ENCODE peak calls at places on chromosomes 3 and 15, in four cellular contexts. E, H, G and L are unnamed samples.

GRCh38 chr3:174162550-174162949 is 696.6 kb upstream of the NAALADL2 start:
- DNase-seq in E (no peak), H (no peak), G (peak; percentile 3), L (no peak)

GRCh38 chr15:34620814-34621213 is 37.4 kb upstream of the GOLGA8B start:
- DNase-seq in E (no peak), G (no peak), H (no peak), L (no peak)

GRCh38 chr15:80264031-80264430 is 12.0 kb upstream of the CTXND1 start:
- DNase-seq in H (no peak), G (peak; percentile 31), E (no peak), L (no peak)

GRCh38 chr15:93466380-93466779 is 377.4 kb upstream of the RGMA start:
- DNase-seq in E (no peak), G (no peak), H (peak; percentile 48), L (peak; percentile 62)

GRCh38 chr3:105758451-105758850 is 110.4 kb downstream of the CBLB start:
- DNase-seq in H (no peak), E (no peak), G (no peak), L (peak; percentile 10)

GRCh38 chr3:79651536-79652065 is 116.2 kb downstream of the ROBO1 start:
- DNase-seq in E (no peak), H (no peak), G (no peak), L (no peak)

GRCh38 chr3:197508511-197508910 is 47.3 kb downstream of the BDH1 start:
- DNase-seq in G (no peak), H (no peak), E (no peak), L (no peak)

GRCh38 chr3:49255112-49255511 is 21.9 kb downstream of the C3orf62 start:
- DNase-seq in G (no peak), E (no peak), H (no peak), L (no peak)

GRCh38 chr3:51393564-51393963 is 2.5 kb downstream of the RBM15B start:
- DNase-seq in H (no peak), E (no peak), G (no peak), L (no peak)

GRCh38 chr3:29557825-29558224 is 277.0 kb downstream of the RBMS3 start:
- DNase-seq in E (no peak), H (no peak), G (no peak), L (no peak)

GRCh38 chr15:96115642-96116041 is 214.9 kb upstream of the NR2F2 start:
- DNase-seq in H (no peak), G (peak; percentile 29), E (no peak), L (no peak)

GRCh38 chr3:17678116-17678741 is 64.2 kb downstream of the TBC1D5 start:
- DNase-seq in H (peak; percentile 4), G (peak; percentile 30), E (no peak), L (no peak)

GRCh38 chr15:85764649-85765277 is 30.0 kb downstream of the KLHL25 start:
- DNase-seq in H (no peak), E (no peak), G (no peak), L (no peak)

GRCh38 chr3:128367221-128367620 is 99.5 kb downstream of the DNAJB8 start:
- DNase-seq in E (no peak), H (no peak), G (no peak), L (no peak)

GRCh38 chr15:71114887-71115566 is at the start of gene THSD4:
- DNase-seq in G (peak; percentile 69), E (peak; percentile 25), H (peak; percentile 76), L (no peak)

GRCh38 chr3:55984631-55985030 is 483.6 kb downstream of the ERC2 start:
- DNase-seq in G (no peak), E (no peak), H (no peak), L (no peak)

GRCh38 chr15:53835309-53835708 is 75.8 kb upstream of the WDR72 start:
- DNase-seq in E (no peak), H (no peak), G (no peak), L (no peak)

GRCh38 chr3:151085227-151085888 is at the start of gene MED12L:
- DNase-seq in G (peak; percentile 70), E (peak; percentile 30), H (no peak), L (peak; percentile 40)

GRCh38 chr15:65277015-65277414 is 9.7 kb downstream of the PARP16 start:
- DNase-seq in H (no peak), E (no peak), G (no peak), L (no peak)
- H3K27ac ChIP-seq in H (no peak overlapping the region), E (no peak overlapping the region), G (no peak overlapping the region), L (no peak overlapping the region)

GRCh38 chr15:32646304-32646703 is 4.8 kb downstream of the SCG5 start:
- DNase-seq in E (no peak), G (no peak), H (no peak), L (no peak)

GRCh38 chr15:32641517-32642059 is at the start of gene SCG5:
- DNase-seq in G (peak; percentile 48), E (no peak), H (no peak), L (no peak)

GRCh38 chr15:32637704-32638103 is 3.8 kb upstream of the SCG5 start:
- DNase-seq in E (no peak), H (no peak), G (no peak), L (no peak)

GRCh38 chr15:32643907-32644445 is 2.5 kb downstream of the SCG5 start:
- DNase-seq in G (no peak), E (no peak), H (peak; percentile 68), L (peak; percentile 36)

GRCh38 chr15:32642667-32643425 is 1.3 kb downstream of the SCG5 start:
- DNase-seq in G (no peak), H (no peak), E (no peak), L (no peak)
- H3K27ac ChIP-seq in G (no peak overlapping the region), H (no peak overlapping the region), E (no peak overlapping the region), L (no peak overlapping the region)

GRCh38 chr3:111581403-111582113 is 13.6 kb downstream of the ZBED2 start:
- DNase-seq in H (no peak), E (no peak), G (no peak), L (no peak)

GRCh38 chr3:111588527-111588926 is 6.6 kb downstream of the ZBED2 start:
- DNase-seq in G (no peak), E (no peak), H (no peak), L (no peak)

GRCh38 chr3:111585214-111585613 is 9.9 kb downstream of the ZBED2 start:
- DNase-seq in H (no peak), G (no peak), E (peak; percentile 21), L (peak; percentile 58)

GRCh38 chr3:111582114-111582461 is 13.1 kb downstream of the ZBED2 start:
- DNase-seq in E (peak; percentile 8), G (peak; percentile 34), H (no peak), L (peak; percentile 73)

GRCh38 chr3:111584724-111585123 is 10.4 kb downstream of the ZBED2 start:
- DNase-seq in H (no peak), E (no peak), G (no peak), L (no peak)
- H3K27ac ChIP-seq in H (peak overlapping the region; percentile 97), E (no peak overlapping the region), G (no peak overlapping the region), L (peak overlapping the region; percentile 83)

GRCh38 chr15:88790486-88790885 is 12.8 kb upstream of the ACAN start:
- DNase-seq in H (no peak), E (no peak), G (no peak), L (no peak)
- H3K27ac ChIP-seq in H (no peak overlapping the region), E (no peak overlapping the region), G (no peak overlapping the region), L (no peak overlapping the region)